ENCODE peak calls at places on chromosomes 1 and 21, in eight cellular contexts. Z is stimulated activated CD4-positive, alpha-beta T cell treated with anti-CD3 and anti-CD28 coated beads, TNF-alpha, amount 100 ng/mL, for 24 hours; F is iris pigment epithelial cell; S is EH; C is RPMI8226; M is C1 segment of cervical spinal cord; H is activated naive CD4-positive, alpha-beta T cell treated with Interleukin-2 at 50 U/mL for 16 hours; O is neuronal stem cell. G is an unnamed sample.

GRCh38 chr1:21396516-21396915 is 43.4 kb upstream of the NBPF3 start:
- DNase-seq in F (no peak), C (no peak), H (no peak), S (no peak), M (no peak), Z (no peak), O (no peak), G (no peak)

GRCh38 chr1:185367218-185367617 is 50.2 kb upstream of the IVNS1ABP start:
- DNase-seq in C (no peak), H (no peak), S (no peak), M (no peak), O (no peak), F (no peak), Z (no peak), G (no peak)

GRCh38 chr1:179813626-179814351 is 63.8 kb downstream of the TOR1AIP2 start:
- DNase-seq in S (no peak), Z (no peak), M (no peak), H (no peak), C (no peak), F (no peak), O (no peak), G (no peak)

GRCh38 chr1:118947790-118948189 is 40.4 kb downstream of the TBX15 start:
- DNase-seq in S (peak; percentile 84), H (no peak), O (no peak), F (peak; percentile 53), Z (no peak), C (no peak), M (no peak), G (no peak)

GRCh38 chr1:204562075-204562990 is 46.1 kb downstream of the MDM4 start:
- DNase-seq in M (no peak), F (no peak), O (no peak), H (no peak), Z (no peak), S (no peak), C (no peak), G (no peak)

GRCh38 chr21:26167593-26167992 is 3.0 kb downstream of the APP start:
- DNase-seq in S (no peak), M (no peak), H (no peak), F (no peak), O (no peak), C (no peak), Z (no peak), G (no peak)

GRCh38 chr1:153598309-153599172 is 14.4 kb downstream of the S100A16 start:
- DNase-seq in O (no peak), C (peak; percentile 83), S (peak; percentile 85), Z (no peak), F (peak; percentile 66), M (no peak), H (no peak), G (no peak)

GRCh38 chr1:164637461-164638375 is 78.7 kb downstream of the PBX1 start:
- DNase-seq in H (no peak), S (peak; percentile 80), Z (no peak), M (no peak), C (no peak), F (peak; percentile 87), O (no peak), G (no peak)

GRCh38 chr1:27538793-27539192 is 48.8 kb upstream of the WASF2 start:
- DNase-seq in Z (no peak), O (no peak), H (no peak), F (peak; percentile 73), S (peak; percentile 91), C (no peak), M (no peak), G (no peak)

GRCh38 chr21:37219766-37220432 is 47.2 kb downstream of the VPS26C start:
- DNase-seq in Z (no peak), S (peak; percentile 19), C (no peak), O (no peak), M (no peak), F (peak; percentile 23), H (no peak), G (no peak)

GRCh38 chr1:8004803-8005573 is 21.1 kb downstream of the ERRFI1 start:
- DNase-seq in O (no peak), C (no peak), H (no peak), M (no peak), Z (no peak), S (peak; percentile 96), F (peak; percentile 97), G (no peak)

GRCh38 chr1:205225901-205226765 is 1.6 kb upstream of the TMCC2 start:
- DNase-seq in S (peak; percentile 83), F (no peak), C (peak; percentile 86), H (no peak), O (no peak), Z (no peak), M (no peak), G (no peak)

GRCh38 chr1:64470670-64471217 is 815 bp downstream of the CACHD1 start:
- DNase-seq in S (peak; percentile 37), M (no peak), O (no peak), H (no peak), Z (no peak), F (peak; percentile 38), C (no peak), G (no peak)

GRCh38 chr1:246954126-246954525 is 22.4 kb upstream of the AHCTF1 start:
- DNase-seq in O (no peak), M (no peak), C (no peak), Z (no peak), F (no peak), H (no peak), S (no peak), G (no peak)

GRCh38 chr1:156748670-156749428 is 2.6 kb downstream of the HDGF start:
- DNase-seq in Z (no peak), H (peak; percentile 15), S (peak; percentile 66), M (no peak), C (peak; percentile 75), F (peak; percentile 70), O (no peak), G (no peak)

GRCh38 chr1:200198247-200198646 is 170.7 kb downstream of the NR5A2 start:
- DNase-seq in Z (no peak), F (no peak), S (no peak), M (no peak), O (no peak), C (no peak), H (no peak), G (no peak)

GRCh38 chr1:36239941-36240637 is 15.8 kb downstream of the THRAP3 start:
- DNase-seq in H (no peak), S (no peak), O (peak; percentile 32), F (no peak), C (no peak), Z (no peak), M (no peak), G (no peak)

GRCh38 chr1:230243583-230244377 is 176.7 kb downstream of the GALNT2 start:
- DNase-seq in Z (no peak), M (no peak), F (peak; percentile 87), C (no peak), H (no peak), O (no peak), S (peak; percentile 57), G (no peak)

GRCh38 chr1:36351222-36351977 is 28.0 kb upstream of the EVA1B start:
- DNase-seq in H (no peak), C (no peak), Z (no peak), M (no peak), O (peak; percentile 83), S (peak; percentile 96), F (peak; percentile 84), G (no peak)

GRCh38 chr1:152244576-152244975 is 20.6 kb upstream of the HRNR start:
- DNase-seq in F (peak; percentile 8), Z (no peak), O (no peak), C (no peak), H (no peak), S (peak; percentile 15), M (no peak), G (no peak)

GRCh38 chr1:16085521-16085920 is 12.1 kb upstream of the FAM131C start:
- DNase-seq in S (no peak), H (no peak), Z (no peak), F (no peak), O (no peak), M (no peak), C (no peak), G (no peak)

GRCh38 chr1:3204725-3205124 is 135.7 kb downstream of the PRDM16 start:
- DNase-seq in F (no peak), S (no peak), Z (no peak), H (no peak), O (peak; percentile 76), M (no peak), C (no peak), G (no peak)